ENCODE peak calls at places on chromosomes 16 and 17, in six cellular contexts. C, N, K, L, P and W are unnamed samples.

GRCh38 chr16:2341456-2342447 is 1.2 kb upstream of the ABCA3 start:
- DNase-seq in C (no peak), N (no peak), K (no peak), L (no peak), P (no peak), W (peak; percentile 92)

GRCh38 chr16:26550111-26550610 is 516.6 kb upstream of the C16orf82 start:
- DNase-seq in C (no peak), N (no peak), K (no peak), L (no peak), P (no peak), W (no peak)

GRCh38 chr17:44348988-44349364 is 3.9 kb downstream of the GRN start:
- DNase-seq in C (no peak), N (no peak), K (no peak), L (no peak), P (no peak), W (no peak)

GRCh38 chr16:57859331-57859730 is 57.0 kb upstream of the KIFC3 start:
- DNase-seq in C (no peak), N (no peak), K (no peak), L (no peak), P (no peak), W (no peak)

GRCh38 chr17:2710804-2711607 is 558 bp downstream of the CLUH start:
- DNase-seq in C (no peak), N (no peak), K (peak; percentile 87), L (peak; percentile 59), P (no peak), W (peak; percentile 84)

GRCh38 chr17:75271955-75272847 is 1.2 kb upstream of the MIF4GD start:
- DNase-seq in C (no peak), N (no peak), K (no peak), L (no peak), P (peak; percentile 17), W (peak; percentile 40)

GRCh38 chr17:63926164-63926563 is 6.0 kb downstream of the CD79B start:
- DNase-seq in C (no peak), N (no peak), K (no peak), L (no peak), P (no peak), W (no peak)

GRCh38 chr17:80717661-80718060 is 173.0 kb downstream of the RPTOR start:
- DNase-seq in C (no peak), N (no peak), K (no peak), L (no peak), P (no peak), W (no peak)

GRCh38 chr16:48247311-48247710 is at the start of gene ABCC11:
- DNase-seq in C (no peak), N (no peak), K (no peak), L (no peak), P (no peak), W (no peak)

GRCh38 chr16:75246504-75247205 is 4.8 kb downstream of the BCAR1 start:
- DNase-seq in C (no peak), N (no peak), K (no peak), L (no peak), P (no peak), W (peak; percentile 40)

GRCh38 chr17:2090804-2091534 is 36.1 kb downstream of the HIC1 start:
- DNase-seq in C (peak; percentile 59), N (no peak), K (no peak), L (no peak), P (no peak), W (no peak)

GRCh38 chr16:88681709-88682451 is 4.4 kb downstream of the SNAI3 start:
- DNase-seq in C (no peak), N (peak; percentile 80), K (peak; percentile 89), L (peak; percentile 50), P (no peak), W (peak; percentile 75)

GRCh38 chr17:73058022-73058421 is 34.5 kb downstream of the SLC39A11 start:
- DNase-seq in C (no peak), N (no peak), K (no peak), L (no peak), P (no peak), W (no peak)

GRCh38 chr17:58492238-58493121 is 4.3 kb upstream of the HSF5 start:
- DNase-seq in C (no peak), N (no peak), K (no peak), L (no peak), P (no peak), W (no peak)

GRCh38 chr17:75845933-75846700 is 1.9 kb upstream of the UNC13D start:
- DNase-seq in C (no peak), N (no peak), K (peak; percentile 75), L (no peak), P (no peak), W (no peak)

GRCh38 chr16:24700549-24701392 is 28.7 kb upstream of the TNRC6A start:
- DNase-seq in C (peak; percentile 60), N (peak; percentile 2), K (no peak), L (peak; percentile 21), P (peak; percentile 77), W (peak; percentile 38)

GRCh38 chr17:77085916-77086432 is 54.8 kb upstream of the SEC14L1 start:
- DNase-seq in C (no peak), N (no peak), K (peak; percentile 8), L (no peak), P (no peak), W (no peak)

GRCh38 chr16:47278571-47278970 is 134.8 kb upstream of the NETO2 start:
- DNase-seq in C (no peak), N (no peak), K (no peak), L (no peak), P (no peak), W (no peak)

GRCh38 chr17:72030067-72030899 is 90.5 kb upstream of the SOX9 start:
- DNase-seq in C (no peak), N (no peak), K (peak; percentile 38), L (peak; percentile 55), P (no peak), W (peak; percentile 31)

GRCh38 chr16:79635488-79635887 is 35.0 kb upstream of the MAF start:
- DNase-seq in C (no peak), N (no peak), K (no peak), L (no peak), P (no peak), W (no peak)

GRCh38 chr16:73713301-73713700 is 583.3 kb upstream of the PSMD7 start:
- DNase-seq in C (no peak), N (no peak), K (no peak), L (no peak), P (no peak), W (no peak)

GRCh38 chr17:56593073-56593740 is at the start of gene NOG:
- DNase-seq in C (no peak), N (no peak), K (peak; percentile 82), L (no peak), P (peak; percentile 29), W (peak; percentile 39)

GRCh38 chr17:50686494-50687199 is 21.1 kb downstream of the ANKRD40 start:
- DNase-seq in C (no peak), N (no peak), K (no peak), L (peak; percentile 99), P (peak; percentile 68), W (peak; percentile 83)

GRCh38 chr16:50393461-50394214 is 24.9 kb upstream of the BRD7 start:
- DNase-seq in C (no peak), N (no peak), K (no peak), L (no peak), P (no peak), W (no peak)

GRCh38 chr16:1944612-1945199 is 1.7 kb upstream of the MSRB1 start:
- DNase-seq in C (no peak), N (no peak), K (no peak), L (no peak), P (no peak), W (peak; percentile 28)

DNA sequence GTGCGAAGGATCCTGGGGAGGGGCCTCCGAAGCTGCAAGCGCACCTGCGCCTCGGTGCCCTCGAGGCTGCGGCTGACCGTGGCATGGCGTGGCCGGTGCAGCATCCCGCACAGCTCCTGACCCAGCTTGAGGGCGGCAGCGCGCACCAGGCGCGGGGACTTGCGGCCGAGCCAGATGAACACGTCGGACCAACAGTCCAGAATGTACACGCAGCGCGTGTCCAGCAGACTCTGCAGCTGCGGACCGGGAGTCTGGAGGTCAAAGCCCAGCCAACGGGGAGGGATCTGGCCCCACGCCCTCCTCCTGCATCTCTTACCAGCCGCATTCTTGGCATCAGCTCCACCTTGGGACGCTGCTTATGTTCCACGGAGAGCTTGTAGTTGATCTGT is 10.9 kb downstream of the FLII start:
- DNase-seq in C (no peak), N (no peak), K (no peak), L (peak; percentile 50), P (peak; percentile 37), W (no peak)
- H3K36me3 ChIP-seq in C (peaks cover 29% of the 10 kb centered on the region), N (peaks cover 34% of the 10 kb centered on the region), K (no peaks in the 10 kb centered on the region), L (peaks cover 12% of the 10 kb centered on the region), P (peaks cover 8% of the 10 kb centered on the region), W (peaks cover 13% of the 10 kb centered on the region)

GRCh38 chr16:35564148-35564547 is 2104.7 kb downstream of the TP53TG3F start:
- DNase-seq in C (no peak), N (no peak), K (no peak), L (no peak), P (no peak), W (no peak)
- H3K9me3 ChIP-seq in C (no peaks in the 10 kb centered on the region), N (no peaks in the 10 kb centered on the region), K (peaks cover 4% of the 10 kb centered on the region), L (no peaks in the 10 kb centered on the region), P (no peaks in the 10 kb centered on the region), W (no peaks in the 10 kb centered on the region)

DNA sequence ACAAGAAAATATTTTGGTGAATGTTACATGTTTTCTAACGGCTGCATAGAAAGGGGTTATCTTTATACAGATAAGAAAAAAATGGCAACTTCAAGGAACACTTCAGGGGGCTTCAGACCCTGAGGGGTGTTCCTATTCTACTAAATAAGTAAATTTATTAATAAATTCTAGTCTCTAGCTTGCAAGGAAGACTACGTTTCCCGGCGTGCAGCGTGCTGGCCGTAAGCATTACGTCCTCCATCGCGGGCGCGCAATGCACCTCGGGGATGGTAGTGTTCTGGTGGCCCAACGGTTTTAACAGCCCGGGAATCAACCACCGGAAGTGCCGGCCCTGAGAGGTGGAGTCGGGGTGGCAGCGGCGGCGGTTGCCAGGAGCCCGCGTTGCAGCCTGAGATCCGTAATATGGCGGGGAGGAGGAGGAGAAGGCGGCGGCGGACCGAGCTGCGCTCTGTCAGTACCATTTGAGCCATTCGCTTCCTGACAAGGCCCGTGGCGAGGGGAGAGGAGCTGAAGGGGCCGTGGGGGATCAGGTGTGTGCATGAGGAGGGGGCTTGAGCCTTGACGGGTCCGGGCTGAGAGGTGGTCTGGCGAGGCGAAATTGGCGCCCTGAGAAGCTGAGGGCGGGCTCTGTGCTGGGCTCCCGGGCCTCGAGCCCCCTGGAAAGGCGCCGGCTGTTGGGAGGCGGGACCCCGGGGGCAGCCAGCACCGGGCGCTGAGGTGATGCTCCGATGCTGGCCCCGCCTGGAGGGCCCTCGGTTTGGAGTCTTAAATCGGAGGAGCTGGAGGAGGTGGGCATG is at the start of gene CCP110:
- DNase-seq in C (peak; percentile 93), N (peak; percentile 90), K (peak; percentile 99), L (peak; percentile 98), P (peak; percentile 98), W (peak; percentile 95)
- H3K27ac ChIP-seq in C (peak within 1 kb of the TSS; percentile 96), N (peak within 1 kb of the TSS; percentile 71), K (peak within 1 kb of the TSS; percentile 93), L (peak within 1 kb of the TSS; percentile 62), P (peak within 1 kb of the TSS; percentile 68), W (peak within 1 kb of the TSS; percentile 38)

GRCh38 chr17:42571435-42572225 is 4.7 kb downstream of the MLX start:
- DNase-seq in C (no peak), N (no peak), K (no peak), L (no peak), P (peak; percentile 42), W (peak; percentile 42)

GRCh38 chr17:42577532-42578281 is at the start of gene PSMC3IP:
- DNase-seq in C (peak; percentile 91), N (peak; percentile 89), K (peak; percentile 97), L (peak; percentile 96), P (peak; percentile 95), W (peak; percentile 97)

GRCh38 chr17:42577140-42577531 is 393 bp downstream of the PSMC3IP start:
- DNase-seq in C (no peak), N (no peak), K (no peak), L (no peak), P (no peak), W (no peak)

GRCh38 chr17:42573095-42573494 is 4.4 kb downstream of the PSMC3IP start:
- DNase-seq in C (no peak), N (no peak), K (no peak), L (no peak), P (no peak), W (no peak)

GRCh38 chr17:42574463-42574862 is 3.1 kb downstream of the PSMC3IP start:
- DNase-seq in C (no peak), N (no peak), K (no peak), L (no peak), P (no peak), W (no peak)
- H3K36me3 ChIP-seq in C (peaks cover 14% of the 10 kb centered on the region), N (peaks cover 38% of the 10 kb centered on the region), K (no peaks in the 10 kb centered on the region), L (peaks cover 11% of the 10 kb centered on the region), P (no peaks in the 10 kb centered on the region), W (peaks cover 3% of the 10 kb centered on the region)